ENCODE peak calls at places on chromosomes 13 and 19, in ten cellular contexts. L is PC-3, O is fibroblast of lung, Z is stomach, Q is left lung, W is ascending aorta, K is esophagus squamous epithelium, D is tibial nerve, H is tibial artery, P is pancreas. U is an unnamed sample. For H3K4me1, the result is how much of the 10 kb centered on the place peaks cover.

GRCh38 chr19:17762505-17763229 is 11.4 kb downstream of the FCHO1 start:
- DNase-seq in P (no peak), K (no peak), L (peak), D (no peak), W (no peak), H (no peak), Z (no peak), Q (no peak), O (peak), U (no peak)

GRCh38 chr19:48921721-48922500 is 11.6 kb upstream of the DHDH start:
- DNase-seq in O (no peak), Z (no peak), L (no peak), P (peak), H (no peak), K (no peak), D (no peak), W (no peak), Q (no peak), U (no peak)

GRCh38 chr19:53492153-53492552 is 24.6 kb downstream of the ZNF813 start:
- DNase-seq in H (no peak), P (no peak), K (no peak), Q (no peak), O (no peak), D (no peak), Z (no peak), W (no peak), L (no peak), U (no peak)

GRCh38 chr19:6664916-6665315 is 5.0 kb downstream of the TNFSF14 start:
- DNase-seq in L (no peak), D (no peak), P (no peak), K (no peak), Q (no peak), H (no peak), Z (no peak), W (no peak), O (no peak), U (no peak)

GRCh38 chr13:29619995-29620394 is 24.5 kb upstream of the SLC7A1 start:
- DNase-seq in D (no peak), L (no peak), P (no peak), W (no peak), K (no peak), H (no peak), Q (no peak), O (peak), Z (no peak), U (no peak)

GRCh38 chr13:91531646-91532045 is 133.2 kb downstream of the GPC5 start:
- DNase-seq in Z (no peak), D (no peak), O (no peak), H (no peak), W (no peak), L (no peak), K (no peak), P (no peak), Q (no peak), U (no peak)

GRCh38 chr13:23350009-23350408 is 83.5 kb downstream of the SACS start:
- DNase-seq in H (no peak), K (no peak), Q (no peak), O (peak), W (no peak), L (no peak), P (no peak), Z (no peak), D (no peak), U (no peak)

GRCh38 chr13:113926951-113927660 is 46.8 kb downstream of the C13orf46 start:
- DNase-seq in D (peak), K (no peak), P (no peak), Q (no peak), H (peak), Z (peak), O (no peak), L (no peak), W (peak), U (no peak)

GRCh38 chr13:106612688-106613087 is 44.8 kb upstream of the ARGLU1 start:
- DNase-seq in Z (peak), H (no peak), Q (no peak), W (no peak), D (peak), O (no peak), P (no peak), L (no peak), K (no peak), U (peak)

GRCh38 chr13:42041017-42041683 is 7.3 kb upstream of the DGKH start:
- DNase-seq in O (peak), K (no peak), H (peak), Z (peak), L (peak), Q (peak), D (no peak), W (peak), P (peak), U (peak)

GRCh38 chr19:8332976-8333770 is 9.9 kb downstream of the KANK3 start:
- DNase-seq in L (no peak), D (no peak), Z (no peak), P (peak), W (no peak), H (no peak), O (no peak), K (no peak), Q (no peak), U (peak)

GRCh38 chr13:73945371-73945770 is 188.8 kb downstream of the KLF12 start:
- DNase-seq in Z (no peak), Q (no peak), K (no peak), P (no peak), O (no peak), D (no peak), W (no peak), L (peak), H (no peak), U (no peak)

GRCh38 chr19:33731886-33732285 is 64.8 kb upstream of the KCTD15 start:
- DNase-seq in O (no peak), K (no peak), Z (no peak), W (no peak), P (no peak), D (no peak), H (no peak), L (no peak), Q (no peak), U (no peak)

GRCh38 chr19:42295831-42296525 is 6.0 kb upstream of the PRR19 start:
- DNase-seq in H (peak), P (peak), Q (peak), K (no peak), O (peak), W (peak), D (peak), L (no peak), Z (peak), U (peak)

GRCh38 chr19:10270616-10271394 is at the start of gene ICAM1:
- DNase-seq in Q (peak), O (peak), P (peak), W (peak), L (peak), K (no peak), D (peak), Z (peak), H (peak), U (peak)

GRCh38 chr13:85590231-85590931 is 208.8 kb downstream of the SLITRK6 start:
- DNase-seq in P (no peak), Z (no peak), W (no peak), H (no peak), L (peak), Q (no peak), D (no peak), O (peak), K (no peak), U (no peak)

GRCh38 chr13:46515793-46516192 is 37.2 kb upstream of the LRCH1 start:
- DNase-seq in W (no peak), L (no peak), H (no peak), O (no peak), P (no peak), Z (no peak), D (no peak), Q (no peak), K (no peak), U (no peak)

GRCh38 chr13:30796833-30797601 is 61.7 kb downstream of the ALOX5AP start:
- DNase-seq in Z (no peak), D (no peak), Q (no peak), O (peak), K (no peak), W (no peak), P (no peak), H (no peak), L (peak), U (no peak)

GRCh38 chr19:511101-511841 is 4.0 kb downstream of the TPGS1 start:
- DNase-seq in P (peak), W (no peak), L (no peak), O (peak), Q (no peak), D (no peak), Z (peak), H (no peak), K (no peak), U (no peak)

GRCh38 chr13:25432686-25433085 is 60.9 kb downstream of the ATP8A2 start:
- DNase-seq in O (no peak), Z (no peak), K (no peak), D (no peak), W (no peak), L (no peak), P (no peak), H (no peak), Q (no peak), U (no peak)

GRCh38 chr13:54187461-54187860 is 1158.8 kb downstream of the OLFM4 start:
- DNase-seq in L (no peak), O (no peak), H (no peak), K (no peak), Q (no peak), D (no peak), P (no peak), W (no peak), Z (no peak), U (no peak)

GRCh38 chr13:42525035-42525504 is 48.9 kb upstream of the TNFSF11 start:
- DNase-seq in Z (no peak), P (no peak), O (peak), W (no peak), D (no peak), Q (no peak), K (no peak), H (no peak), L (peak), U (no peak)

GRCh38 chr19:3721900-3722442 is 13.8 kb downstream of the TJP3 start:
- DNase-seq in W (no peak), K (no peak), O (no peak), Z (no peak), H (no peak), Q (no peak), L (no peak), D (no peak), P (no peak), U (no peak)

GRCh38 chr19:3723883-3724282 is 15.7 kb downstream of the TJP3 start:
- DNase-seq in K (no peak), D (no peak), H (no peak), W (no peak), Z (no peak), P (no peak), O (no peak), L (no peak), Q (no peak), U (no peak)

GRCh38 chr19:3721131-3721899 is 13.1 kb downstream of the TJP3 start:
- DNase-seq in Z (peak), Q (peak), O (peak), L (peak), K (no peak), P (peak), H (peak), W (peak), D (no peak), U (peak)

GRCh38 chr19:3723110-3723488 is 14.9 kb downstream of the TJP3 start:
- DNase-seq in Q (no peak), L (no peak), P (no peak), Z (no peak), H (no peak), W (no peak), K (no peak), D (no peak), O (no peak), U (no peak)

DNA sequence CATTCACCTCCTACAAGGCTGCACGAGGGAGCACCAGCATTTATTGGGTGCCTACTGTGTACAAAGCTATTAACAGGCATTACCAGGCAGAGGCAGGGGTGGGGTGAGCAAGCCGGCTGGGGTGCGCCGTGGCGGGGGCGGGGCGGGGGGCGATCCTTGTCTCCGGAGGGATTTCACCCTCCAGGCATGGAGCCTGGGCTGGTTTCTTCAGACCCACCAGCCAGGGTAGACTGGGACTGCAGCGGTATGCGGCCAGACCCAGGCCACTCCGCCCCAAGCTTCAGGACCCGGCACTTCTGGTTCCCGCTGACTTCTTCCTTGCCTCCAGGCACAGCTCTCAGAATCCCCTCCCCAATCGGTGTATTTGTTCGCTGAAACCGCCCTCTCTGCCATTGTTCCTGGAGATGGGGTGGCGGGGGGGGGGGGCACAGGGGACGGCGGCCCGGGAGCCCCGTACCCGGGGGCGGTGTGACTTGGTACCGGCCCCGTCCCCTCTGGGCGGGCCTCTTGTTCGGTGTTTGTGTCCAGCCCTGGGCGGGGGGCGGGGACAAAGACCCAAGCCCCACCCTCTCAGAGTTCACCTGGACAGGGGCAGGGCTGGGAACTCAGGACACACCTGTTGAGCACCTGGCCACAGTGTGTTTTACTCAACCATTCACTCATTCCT is 14.4 kb downstream of the TJP3 start:
- DNase-seq in Z (peak), P (peak), K (no peak), D (no peak), L (peak), W (no peak), Q (no peak), O (no peak), H (no peak), U (peak)
- H3K4me3 ChIP-seq in Z (peak), P (peak), K (peak), D (peak), L (peak), W (no peak), Q (peak), O (no peak), H (no peak), U (no peak)

GRCh38 chr19:35549174-35549788 is 3.9 kb downstream of the TMEM147 start:
- DNase-seq in H (no peak), P (no peak), Q (no peak), D (no peak), Z (peak), L (peak), O (peak), W (no peak), K (no peak), U (peak)
- TF ChIP-seq CTCF in H (peak), P (peak), Q (peak), D (peak), Z (peak), L (peak), O (peak), W (peak), K (peak), U (peak)

GRCh38 chr19:13005253-13005652 is 10.0 kb downstream of the NFIX start:
- DNase-seq in O (no peak), Z (no peak), W (no peak), D (no peak), L (no peak), P (no peak), H (no peak), K (no peak), Q (no peak), U (no peak)

GRCh38 chr19:13005861-13006370 is 10.6 kb downstream of the NFIX start:
- DNase-seq in L (no peak), P (peak), W (no peak), H (no peak), K (no peak), Z (no peak), Q (no peak), D (no peak), O (no peak), U (peak)

GRCh38 chr19:13007292-13008045 is 12.2 kb downstream of the NFIX start:
- DNase-seq in Z (peak), L (no peak), O (no peak), K (no peak), H (peak), D (no peak), Q (peak), P (peak), W (peak), U (peak)

GRCh38 chr19:13004273-13004672 is 9.0 kb downstream of the NFIX start:
- DNase-seq in P (no peak), O (no peak), K (no peak), Z (peak), H (no peak), D (no peak), W (no peak), Q (no peak), L (no peak), U (no peak)

DNA sequence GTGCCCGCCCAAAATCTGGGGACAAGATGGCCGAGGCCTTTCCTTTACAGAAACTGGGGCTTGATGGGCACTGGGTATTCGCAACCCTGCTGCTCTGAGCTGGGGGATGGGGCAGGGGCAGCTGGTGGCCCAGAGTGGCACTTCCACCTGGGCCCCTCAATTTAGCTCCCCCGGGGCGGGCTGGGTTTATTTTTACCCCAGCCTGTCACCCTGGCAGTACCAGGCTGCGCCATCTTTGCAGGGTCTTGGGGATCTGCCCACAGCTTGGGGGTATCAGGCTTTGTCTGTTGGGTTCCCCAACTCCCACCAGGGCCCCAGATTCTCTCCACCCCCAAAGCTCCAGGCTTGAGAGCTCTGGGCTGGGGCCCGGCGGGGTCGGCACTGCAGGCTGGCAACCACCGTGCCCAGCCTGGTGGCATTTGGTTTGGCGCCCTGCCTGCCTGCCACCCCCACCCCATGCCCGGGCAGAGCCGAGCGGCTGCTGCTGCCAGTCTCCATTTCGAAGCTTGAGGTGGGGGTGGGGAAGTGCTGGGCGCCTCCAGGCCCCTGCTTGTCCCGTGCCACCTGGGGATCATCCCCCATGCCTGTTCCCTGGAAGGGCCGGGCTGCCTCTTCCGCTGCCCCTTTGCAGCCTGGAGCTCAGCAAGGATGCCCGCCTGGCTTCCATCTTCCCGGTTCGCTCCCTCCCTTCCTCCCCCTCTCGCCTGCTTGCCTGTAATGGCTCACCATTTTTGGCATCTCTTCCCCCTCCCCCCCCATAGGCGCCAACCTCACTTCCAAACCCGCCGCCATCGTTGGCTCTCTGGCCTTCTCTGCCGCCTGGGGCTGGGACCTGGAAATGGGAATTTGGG is 11.4 kb downstream of the NFIX start:
- DNase-seq in H (peak), Z (peak), P (peak), K (no peak), Q (no peak), O (no peak), W (peak), L (no peak), D (no peak), U (peak)
- H3K4me1 ChIP-seq in H (half or more), Z (half or more), P (under half), K (half or more), Q (half or more), O (under half), W (under half), L (under half), D (half or more), U (half or more)

DNA sequence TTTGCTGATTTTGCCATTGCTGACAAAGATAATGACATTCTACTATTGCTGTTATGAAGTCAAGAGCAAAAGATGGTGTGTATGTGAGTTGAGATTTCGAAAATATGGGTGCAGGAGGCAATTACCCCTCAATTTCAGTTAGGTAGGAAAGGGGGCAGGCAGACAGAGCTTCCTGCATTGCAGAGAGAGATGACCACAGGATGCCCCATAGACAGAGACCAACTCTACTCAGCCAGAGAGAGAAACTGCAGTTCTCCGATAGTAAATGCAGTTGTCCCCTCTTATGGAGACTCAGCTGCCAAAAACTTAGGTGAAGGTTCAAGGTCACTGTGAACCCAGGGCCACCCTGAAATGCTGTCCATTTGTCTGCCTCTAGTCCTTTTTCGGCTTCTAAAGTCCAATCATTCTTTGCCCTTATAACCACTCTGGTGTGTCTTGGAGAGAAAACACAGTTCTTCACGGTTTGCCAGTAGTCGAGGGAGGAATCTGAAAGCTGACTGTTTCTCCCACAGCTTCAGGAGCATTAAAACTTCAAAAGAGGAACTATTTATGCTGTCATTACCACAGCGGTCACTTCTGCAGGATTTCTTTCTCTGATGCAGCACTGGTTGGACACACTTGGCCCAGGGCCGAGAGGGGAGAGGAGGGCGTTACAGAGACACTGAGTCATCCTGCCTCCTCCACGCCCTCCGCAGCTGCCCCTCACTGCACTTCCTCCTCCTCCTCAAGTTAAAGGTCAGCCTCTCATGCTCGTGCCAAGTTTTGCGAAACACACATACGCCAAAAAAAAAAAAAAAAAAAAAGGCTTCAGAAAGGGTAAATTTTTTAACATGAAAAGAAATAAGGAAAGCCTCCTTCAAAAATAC is 264.3 kb downstream of the FOXO1 start:
- DNase-seq in O (peak), K (peak), H (peak), D (peak), Z (peak), W (peak), P (peak), Q (peak), L (peak), U (peak)
- H3K4me3 ChIP-seq in O (peak), K (peak), H (no peak), D (no peak), Z (no peak), W (peak), P (no peak), Q (no peak), L (peak), U (no peak)

GRCh38 chr19:2543463-2544442 is 67.8 kb downstream of the GADD45B start:
- DNase-seq in P (peak), O (peak), D (peak), Z (peak), Q (peak), H (peak), W (peak), K (peak), L (peak), U (peak)

GRCh38 chr19:2546128-2547032 is 70.5 kb downstream of the GADD45B start:
- DNase-seq in K (no peak), Z (peak), Q (peak), H (peak), L (no peak), D (peak), W (peak), O (peak), P (peak), U (peak)

GRCh38 chr19:2547033-2547680 is 71.2 kb downstream of the GADD45B start:
- DNase-seq in W (no peak), Q (peak), H (no peak), P (peak), Z (no peak), K (no peak), O (no peak), L (no peak), D (no peak), U (no peak)

GRCh38 chr19:2542341-2543069 is 66.6 kb downstream of the GADD45B start:
- DNase-seq in Z (no peak), Q (no peak), P (peak), D (no peak), W (no peak), H (no peak), O (peak), K (no peak), L (no peak), U (no peak)

GRCh38 chr19:2544576-2545415 is 68.9 kb downstream of the GADD45B start:
- DNase-seq in H (peak), W (no peak), O (peak), K (no peak), Q (peak), Z (no peak), L (no peak), D (no peak), P (peak), U (no peak)
- TF ChIP-seq CTCF in H (no peak), W (no peak), O (no peak), K (no peak), Q (no peak), Z (no peak), L (no peak), D (no peak), P (no peak), U (no peak)

GRCh38 chr19:46620716-46621115 is 4.2 kb downstream of the PTGIR start:
- DNase-seq in K (no peak), P (peak), O (peak), W (peak), L (no peak), Z (no peak), Q (no peak), D (no peak), H (peak), U (no peak)
- H3K4me1 ChIP-seq in K (half or more), P (under half), O (under half), W (under half), L (under half), Z (half or more), Q (under half), D (half or more), H (half or more), U (under half)